ENCODE peak calls at places on chromosomes 1 and 21, in six cellular contexts. F is K562, N is GM12891, G is HepG2, C is GM12878, P is H1. S is an unnamed sample.

GRCh38 chr21:36509966-36510742 is 30.2 kb upstream of the CLDN14 start:
- DNase-seq in F (no peak), N (no peak), G (no peak), C (no peak), P (no peak), S (no peak)

GRCh38 chr1:27655151-27655929 is 16.7 kb downstream of the IFI6 start:
- DNase-seq in F (no peak), N (no peak), G (no peak), C (no peak), P (no peak), S (no peak)

GRCh38 chr1:167442142-167442848 is 76.0 kb downstream of the CD247 start:
- DNase-seq in F (peak), N (peak), G (peak), C (no peak), P (no peak), S (peak)

GRCh38 chr1:54124472-54124871 is 28.3 kb downstream of the CDCP2 start:
- DNase-seq in F (no peak), N (no peak), G (no peak), C (no peak), P (no peak), S (no peak)

GRCh38 chr1:101363891-101364318 is 127.1 kb downstream of the S1PR1 start:
- DNase-seq in F (no peak), N (no peak), G (no peak), C (no peak), P (no peak), S (no peak)

GRCh38 chr21:42311816-42312625 is 3.2 kb downstream of the TFF3 start:
- DNase-seq in F (no peak), N (no peak), G (no peak), C (no peak), P (no peak), S (no peak)

GRCh38 chr1:43493661-43494450 is 36.8 kb upstream of the PTPRF start:
- DNase-seq in F (no peak), N (no peak), G (peak), C (no peak), P (no peak), S (no peak)

GRCh38 chr1:230292739-230293720 is 133.1 kb downstream of the PGBD5 start:
- DNase-seq in F (no peak), N (no peak), G (no peak), C (no peak), P (no peak), S (no peak)

GRCh38 chr1:223706077-223706988 is 6.0 kb upstream of the CAPN2 start:
- DNase-seq in F (no peak), N (no peak), G (peak), C (no peak), P (no peak), S (no peak)

GRCh38 chr1:206658264-206658980 is 23.1 kb downstream of the DYRK3 start:
- DNase-seq in F (peak), N (peak), G (no peak), C (no peak), P (no peak), S (peak)

GRCh38 chr1:117657031-117657430 is 51.2 kb downstream of the TENT5C start:
- DNase-seq in F (no peak), N (no peak), G (peak), C (no peak), P (no peak), S (no peak)

GRCh38 chr1:162197615-162198497 is 128.4 kb downstream of the NOS1AP start:
- DNase-seq in F (no peak), N (no peak), G (peak), C (no peak), P (no peak), S (no peak)

GRCh38 chr1:108925920-108926319 is 37.4 kb downstream of the CLCC1 start:
- DNase-seq in F (no peak), N (no peak), G (no peak), C (no peak), P (no peak), S (no peak)

GRCh38 chr21:31922881-31923280 is 50.1 kb downstream of the HUNK start:
- DNase-seq in F (no peak), N (no peak), G (no peak), C (no peak), P (no peak), S (no peak)

GRCh38 chr1:110513511-110513910 is 5.5 kb downstream of the KCNA10 start:
- DNase-seq in F (peak), N (no peak), G (no peak), C (no peak), P (peak), S (no peak)

GRCh38 chr1:24971539-24971938 is 41.5 kb upstream of the RUNX3 start:
- DNase-seq in F (no peak), N (no peak), G (no peak), C (no peak), P (no peak), S (no peak)

GRCh38 chr21:36163780-36164426 is 7.3 kb downstream of the DOP1B start:
- DNase-seq in F (no peak), N (no peak), G (no peak), C (no peak), P (no peak), S (no peak)

GRCh38 chr1:156963621-156964020 is 43.2 kb downstream of the LRRC71 start:
- DNase-seq in F (no peak), N (no peak), G (no peak), C (no peak), P (no peak), S (no peak)

GRCh38 chr1:41482906-41483895 is 1.3 kb downstream of the EDN2 start:
- DNase-seq in F (no peak), N (no peak), G (no peak), C (no peak), P (no peak), S (no peak)

GRCh38 chr1:85372683-85373446 is 92.1 kb downstream of the DDAH1 start:
- DNase-seq in F (no peak), N (no peak), G (peak), C (no peak), P (no peak), S (no peak)

GRCh38 chr1:117534995-117535467 is 70.8 kb upstream of the TENT5C start:
- DNase-seq in F (peak), N (peak), G (peak), C (peak), P (peak), S (peak)

GRCh38 chr1:154972517-154973343 is 1.8 kb upstream of the CKS1B start:
- DNase-seq in F (no peak), N (no peak), G (peak), C (no peak), P (peak), S (no peak)

GRCh38 chr1:208256556-208256955 is 12.4 kb upstream of the PLXNA2 start:
- DNase-seq in F (no peak), N (no peak), G (no peak), C (no peak), P (no peak), S (no peak)

GRCh38 chr1:34984435-34985062 is 598 bp downstream of the TMEM35B start:
- DNase-seq in F (peak), N (no peak), G (no peak), C (no peak), P (no peak), S (no peak)

GRCh38 chr1:188476606-188477005 is 1647.9 kb downstream of the PLA2G4A start:
- DNase-seq in F (no peak), N (no peak), G (no peak), C (no peak), P (no peak), S (no peak)

GRCh38 chr1:192952646-192953045 is 106.5 kb downstream of the UCHL5 start:
- DNase-seq in F (no peak), N (no peak), G (no peak), C (no peak), P (no peak), S (no peak)

GRCh38 chr1:44811714-44812151 is 3.4 kb downstream of the BTBD19 start:
- DNase-seq in F (no peak), N (no peak), G (no peak), C (no peak), P (no peak), S (no peak)

GRCh38 chr1:17232759-17233661 is 15.9 kb upstream of the PADI3 start:
- DNase-seq in F (no peak), N (no peak), G (no peak), C (no peak), P (no peak), S (no peak)

GRCh38 chr1:17230671-17231310 is 18.1 kb upstream of the PADI3 start:
- DNase-seq in F (no peak), N (no peak), G (no peak), C (no peak), P (no peak), S (no peak)

GRCh38 chr1:17235135-17235880 is 13.6 kb upstream of the PADI3 start:
- DNase-seq in F (no peak), N (no peak), G (no peak), C (no peak), P (no peak), S (no peak)

GRCh38 chr1:17234405-17234804 is 14.5 kb upstream of the PADI3 start:
- DNase-seq in F (no peak), N (no peak), G (no peak), C (no peak), P (no peak), S (no peak)

GRCh38 chr1:17233675-17234074 is 15.2 kb upstream of the PADI3 start:
- DNase-seq in F (no peak), N (no peak), G (no peak), C (no peak), P (no peak), S (no peak)
- TF ChIP-seq POLR2A in F (no peak), N (no peak), G (no peak), C (no peak), P (no peak), S (no peak)

DNA sequence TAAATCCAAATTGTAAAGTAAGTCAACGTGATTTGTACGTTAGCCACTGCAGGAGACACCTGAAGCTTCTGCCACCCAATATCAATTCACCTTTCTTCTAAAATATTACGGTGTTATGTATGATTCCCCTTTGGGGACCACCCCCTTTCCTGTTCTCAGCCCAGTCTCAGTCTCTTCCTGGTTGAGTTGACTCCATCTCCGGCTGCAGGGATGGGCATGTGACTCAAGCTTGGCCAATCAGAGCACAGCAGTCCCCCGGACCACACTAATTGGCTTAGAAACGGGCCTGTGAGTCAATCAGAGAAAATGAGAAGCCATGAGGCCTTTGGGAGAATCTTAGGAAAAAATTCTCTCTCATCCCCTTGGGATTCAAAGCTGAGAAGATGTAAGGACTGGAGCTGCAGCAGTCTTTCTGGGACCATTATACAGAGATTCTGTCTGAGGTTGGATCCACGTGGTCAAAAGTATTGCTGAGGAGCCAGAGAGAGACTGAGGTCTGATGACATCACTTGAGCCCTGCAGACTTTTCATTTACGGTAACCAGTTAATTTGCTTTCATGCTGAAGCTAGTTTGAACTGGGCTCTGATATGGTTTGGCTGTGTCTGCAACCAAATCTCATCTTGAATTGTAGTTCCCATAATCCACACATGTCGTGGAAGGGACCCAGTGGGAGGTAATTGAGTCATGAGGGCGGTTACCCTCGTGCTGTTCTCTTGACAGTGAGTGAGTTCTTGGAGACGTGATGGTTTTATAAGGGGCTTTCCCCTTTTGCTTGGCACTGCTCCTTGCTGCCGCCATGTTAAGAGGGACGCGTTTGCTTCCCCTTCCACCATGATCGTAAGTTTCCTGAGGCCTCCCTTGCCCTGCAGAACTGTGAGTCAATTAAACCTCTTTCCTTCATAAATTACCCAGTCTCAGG is 10.5 kb upstream of the FHAD1 start:
- DNase-seq in F (peak), N (no peak), G (no peak), C (no peak), P (no peak), S (no peak)
- TF ChIP-seq TAF1 in F (no peak), N (no peak), G (no peak), C (no peak), P (no peak), S (no peak)

GRCh38 chr1:198171667-198172294 is 15.0 kb downstream of the NEK7 start:
- DNase-seq in F (no peak), N (no peak), G (no peak), C (no peak), P (no peak), S (no peak)
- TF ChIP-seq POLR2A in F (no peak), N (no peak), G (no peak), C (no peak), P (no peak), S (no peak)

GRCh38 chr1:221886311-221887090 is 144.6 kb upstream of the DUSP10 start:
- DNase-seq in F (no peak), N (no peak), G (no peak), C (no peak), P (no peak), S (no peak)
- TF ChIP-seq TAF1 in F (no peak), N (no peak), G (no peak), C (no peak), P (no peak), S (no peak)

GRCh38 chr1:113758631-113759340 is 500 bp downstream of the PHTF1 start:
- DNase-seq in F (peak), N (peak), G (peak), C (no peak), P (peak), S (peak)
- TF ChIP-seq POLR2A in F (no peak), N (no peak), G (no peak), C (no peak), P (no peak), S (no peak)

GRCh38 chr1:203182377-203182927 is 4.1 kb downstream of the CHI3L1 start:
- DNase-seq in F (no peak), N (no peak), G (no peak), C (no peak), P (no peak), S (no peak)

GRCh38 chr1:203180611-203181330 is 5.1 kb upstream of the MYBPH start:
- DNase-seq in F (no peak), N (no peak), G (no peak), C (no peak), P (no peak), S (no peak)

GRCh38 chr1:203183828-203184227 is 2.7 kb downstream of the CHI3L1 start:
- DNase-seq in F (no peak), N (no peak), G (no peak), C (no peak), P (no peak), S (no peak)

GRCh38 chr1:203179328-203180009 is 3.8 kb upstream of the MYBPH start:
- DNase-seq in F (no peak), N (no peak), G (no peak), C (no peak), P (no peak), S (no peak)

GRCh38 chr1:203181586-203182376 is 4.7 kb downstream of the CHI3L1 start:
- DNase-seq in F (no peak), N (no peak), G (no peak), C (no peak), P (no peak), S (no peak)
- TF ChIP-seq TAF1 in F (no peak), N (no peak), G (no peak), C (no peak), P (no peak), S (no peak)